ENCODE peak calls at places on chromosomes 4 and X, in four cellular contexts. X, G, O and W are unnamed samples.

GRCh38 chrX:76127341-76127740 is 45.5 kb upstream of the PBDC1 start:
- DNase-seq in G (no peak), X (no peak), O (peak), W (no peak)

GRCh38 chr4:45155081-45155777 is 428.9 kb upstream of the GNPDA2 start:
- DNase-seq in G (no peak), O (no peak), X (no peak), W (no peak)

GRCh38 chrX:8867454-8867853 is 66.3 kb upstream of the FAM9A start:
- DNase-seq in O (no peak), X (no peak), G (no peak), W (no peak)

GRCh38 chrX:39063037-39063436 is 261.8 kb downstream of the MID1IP1 start:
- DNase-seq in O (no peak), X (no peak), G (no peak), W (no peak)

GRCh38 chrX:99266255-99266654 is 1143.8 kb downstream of the PCDH19 start:
- DNase-seq in G (no peak), X (no peak), O (no peak), W (no peak)

GRCh38 chrX:13482764-13483552 is 86.4 kb upstream of the EGFL6 start:
- DNase-seq in G (no peak), X (no peak), O (no peak), W (no peak)

GRCh38 chrX:38206036-38206435 is 14.6 kb downstream of the SRPX start:
- DNase-seq in O (no peak), G (no peak), X (no peak), W (no peak)

GRCh38 chr4:81032174-81032551 is 1.7 kb downstream of the BMP3 start:
- DNase-seq in X (no peak), O (no peak), G (no peak), W (no peak)

GRCh38 chr4:109921384-109921808 is 8.7 kb downstream of the EGF start:
- DNase-seq in G (no peak), X (no peak), O (no peak), W (no peak)

GRCh38 chrX:73855546-73855945 is 292.5 kb downstream of the CHIC1 start:
- DNase-seq in X (peak), G (peak), O (peak), W (peak)

GRCh38 chrX:102067966-102068723 is 57.3 kb upstream of the TCEAL2 start:
- DNase-seq in G (no peak), O (peak), X (peak), W (peak)

GRCh38 chr4:165383757-165384156 is 4.9 kb downstream of the CPE start:
- DNase-seq in O (no peak), G (no peak), X (no peak), W (no peak)

GRCh38 chrX:154435171-154435733 is 1.7 kb upstream of the GDI1 start:
- DNase-seq in X (no peak), G (no peak), O (no peak), W (no peak)

GRCh38 chrX:1385251-1385794 is 6.6 kb downstream of the SLC25A6 start:
- DNase-seq in G (no peak), X (no peak), O (no peak), W (no peak)

GRCh38 chr4:65033899-65034298 is 624.6 kb upstream of the TECRL start:
- DNase-seq in X (no peak), O (no peak), G (no peak), W (no peak)

GRCh38 chrX:102978594-102978993 is 41.5 kb downstream of the RAB40AL start:
- DNase-seq in X (no peak), G (no peak), O (peak), W (no peak)

GRCh38 chr4:38856524-38857337 is at the start of gene TLR6:
- DNase-seq in O (peak), G (peak), X (peak), W (peak)

GRCh38 chrX:10235851-10236250 is 79.1 kb downstream of the CLCN4 start:
- DNase-seq in X (peak), G (no peak), O (no peak), W (no peak)

GRCh38 chrX:130628522-130628921 is 226.7 kb downstream of the RBMX2 start:
- DNase-seq in X (no peak), O (no peak), G (no peak), W (no peak)

GRCh38 chr4:139861471-139861870 is 195.9 kb downstream of the MGST2 start:
- DNase-seq in O (no peak), G (no peak), X (peak), W (no peak)

GRCh38 chr4:178271386-178271785 is 829.1 kb upstream of the AGA start:
- DNase-seq in G (no peak), X (no peak), O (no peak), W (no peak)

GRCh38 chr4:1033840-1034551 is 22.6 kb downstream of the FGFRL1 start:
- DNase-seq in X (no peak), O (no peak), G (no peak), W (no peak)

DNA sequence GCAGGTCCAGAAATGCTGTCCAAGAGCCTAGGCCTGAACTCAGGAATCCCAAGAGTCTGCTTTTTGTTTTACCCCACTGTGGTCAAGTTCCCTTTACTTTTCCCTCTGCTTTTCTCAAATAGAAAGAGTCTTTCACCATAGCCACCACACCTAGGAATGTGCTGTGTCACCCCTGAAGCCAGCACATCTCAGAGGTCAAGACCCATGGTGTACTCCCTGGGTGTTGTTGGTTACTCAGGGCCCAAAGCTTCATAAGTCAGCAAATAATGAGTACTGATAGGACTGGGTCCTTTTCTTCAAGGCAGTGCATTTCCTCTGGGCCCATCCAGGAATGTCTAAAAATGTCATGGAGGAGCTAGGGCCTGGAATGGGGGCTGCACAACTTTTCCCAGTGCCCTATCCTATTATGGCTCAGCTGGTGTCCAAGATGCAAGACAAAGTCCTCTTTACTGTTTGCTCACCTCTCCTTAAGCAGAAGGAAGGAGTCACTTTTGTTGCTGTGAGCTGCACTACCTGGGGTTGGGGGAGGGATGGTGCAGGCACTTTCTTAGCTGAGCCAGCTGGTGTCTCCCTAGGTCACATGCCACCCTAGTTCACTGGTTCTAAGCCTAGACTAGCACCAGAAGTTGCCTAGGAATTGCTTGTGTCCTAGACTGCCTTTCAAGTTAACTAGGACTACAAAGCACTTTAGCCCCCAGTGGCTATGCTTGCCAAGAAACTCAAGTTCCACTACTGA is 62.4 kb upstream of the RXFP1 start:
- DNase-seq in O (peak), G (no peak), X (no peak), W (no peak)
- TF ChIP-seq TCF7L2 in O (no peak), G (no peak), X (no peak), W (no peak)

DNA sequence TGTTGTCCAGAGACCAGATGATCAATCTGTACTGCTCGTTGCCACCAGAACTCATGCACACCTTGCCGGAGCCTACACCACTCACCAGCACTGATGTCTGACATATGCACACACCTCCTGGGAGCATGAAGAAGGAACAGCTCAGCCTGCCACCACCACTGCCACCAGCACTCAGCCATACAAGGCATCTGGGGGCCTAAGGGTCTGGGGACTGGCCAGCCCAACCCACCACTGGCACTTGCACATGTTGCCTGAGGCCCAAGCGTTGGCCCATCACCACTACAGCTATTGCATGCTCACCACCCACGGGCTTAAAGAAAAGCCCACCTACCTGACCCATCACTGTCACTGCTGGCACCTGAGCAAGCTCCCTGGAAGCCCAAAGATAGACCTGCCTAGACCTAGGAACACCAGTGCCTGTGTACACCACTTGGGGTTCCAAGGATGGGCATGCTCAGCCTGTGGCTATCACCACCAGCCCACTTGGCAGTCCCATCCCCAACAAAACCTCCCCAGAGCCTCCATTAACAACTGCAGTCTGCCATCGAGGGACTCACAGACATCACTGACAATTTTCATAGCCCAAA is 174.3 kb upstream of the GRID2 start:
- DNase-seq in O (no peak), X (no peak), G (no peak), W (no peak)
- TF ChIP-seq TCF7L2 in O (no peak), X (no peak), G (no peak), W (no peak)

GRCh38 chr4:16155503-16156169 is 70.6 kb downstream of the TAPT1 start:
- DNase-seq in X (no peak), O (no peak), G (no peak), W (no peak)

GRCh38 chr4:16159321-16159720 is 67.0 kb downstream of the TAPT1 start:
- DNase-seq in X (no peak), G (no peak), O (no peak), W (no peak)

GRCh38 chr4:16158504-16158852 is 67.8 kb downstream of the TAPT1 start:
- DNase-seq in O (no peak), X (no peak), G (no peak), W (no peak)

GRCh38 chr4:16160457-16160856 is 65.8 kb downstream of the TAPT1 start:
- DNase-seq in X (no peak), O (peak), G (no peak), W (no peak)

DNA sequence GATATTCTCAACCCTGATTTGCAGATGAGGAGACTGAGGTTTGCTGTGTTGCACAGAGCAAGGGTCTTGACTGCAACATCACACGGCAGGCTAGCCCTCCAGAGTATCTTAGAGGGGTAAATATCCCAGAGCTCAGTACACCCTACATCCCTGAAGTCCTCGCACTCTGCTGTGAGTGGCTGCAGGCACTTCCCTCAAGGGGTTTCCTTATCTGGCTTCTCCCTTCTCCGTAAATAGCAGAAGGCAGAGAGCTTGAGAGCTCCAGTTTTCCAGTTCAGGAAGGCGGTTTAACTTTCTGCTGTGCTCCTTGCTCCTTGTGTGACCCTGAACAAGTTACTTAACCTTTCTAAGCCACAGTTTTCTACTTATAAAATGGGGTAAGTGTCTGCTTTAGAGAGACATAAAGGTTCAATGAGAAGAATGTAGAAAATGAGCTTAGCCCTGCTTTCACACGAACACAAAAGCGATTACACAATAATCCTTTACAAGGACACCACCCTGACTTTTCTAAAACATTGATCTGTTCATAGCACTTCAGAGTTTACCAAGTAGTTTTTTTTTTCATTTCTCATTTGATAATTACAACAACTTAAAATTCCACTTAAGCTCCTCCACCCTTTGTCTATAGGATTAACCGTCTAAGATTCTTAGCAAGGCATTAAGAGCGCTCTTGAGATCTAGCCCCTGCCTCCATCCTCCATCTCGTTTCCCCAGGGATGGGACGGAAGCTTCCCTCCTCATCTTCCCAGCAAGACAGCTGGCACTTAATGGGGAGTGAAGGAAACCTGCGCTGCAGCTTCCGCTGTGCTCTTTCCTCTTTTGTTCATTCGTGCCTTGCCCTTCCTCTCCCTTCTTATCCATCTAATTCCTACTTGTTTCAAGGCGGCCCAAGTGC is 68.4 kb downstream of the TAPT1 start:
- DNase-seq in X (peak), O (no peak), G (no peak), W (no peak)
- TF ChIP-seq TCF7L2 in X (no peak), O (no peak), G (no peak), W (no peak)

DNA sequence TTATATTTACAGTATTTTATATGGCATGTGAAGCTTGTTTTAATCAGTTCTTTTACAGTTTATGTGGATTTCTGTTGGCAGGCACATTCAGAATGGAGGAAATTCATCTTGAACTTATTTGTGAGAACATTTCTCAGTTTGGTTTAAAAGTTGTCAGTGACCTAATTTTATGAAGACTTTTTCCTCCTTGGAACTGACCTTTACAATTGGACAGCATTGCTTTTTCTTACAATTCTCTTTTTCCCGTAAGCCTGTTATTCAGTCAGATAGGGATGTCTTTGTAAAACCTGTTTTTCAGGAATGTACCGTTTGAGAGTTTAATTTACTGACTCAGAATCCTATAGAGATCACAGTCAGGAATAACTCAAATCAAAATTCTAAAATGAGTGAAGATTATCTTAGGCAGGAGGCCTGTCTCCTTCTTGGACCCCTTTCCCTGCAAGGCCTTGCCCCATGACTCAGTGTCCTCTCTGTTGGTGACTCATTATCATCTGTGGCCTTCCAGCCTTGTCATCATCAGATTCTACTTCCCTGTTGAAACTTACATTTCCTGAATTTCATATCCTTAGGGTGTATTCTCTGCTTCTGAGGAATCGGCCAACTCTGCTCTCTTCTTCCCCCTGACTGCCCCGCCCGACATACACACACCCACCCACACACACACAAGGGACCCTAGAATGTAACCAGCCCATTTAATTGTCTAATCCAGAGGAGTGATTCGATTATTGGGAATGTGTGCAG is 99.7 kb downstream of the ARHGAP10 start:
- DNase-seq in O (peak), X (no peak), G (peak), W (peak)
- TF ChIP-seq TCF7L2 in O (no peak), X (no peak), G (peak), W (no peak)

GRCh38 chr4:100780126-100780525 is 262.3 kb upstream of the EMCN start:
- DNase-seq in X (no peak), G (no peak), O (no peak), W (no peak)

GRCh38 chr4:100778431-100778830 is 260.6 kb upstream of the EMCN start:
- DNase-seq in O (no peak), G (no peak), X (no peak), W (no peak)

GRCh38 chr4:100786481-100786880 is 268.7 kb upstream of the EMCN start:
- DNase-seq in X (no peak), O (no peak), G (no peak), W (no peak)

GRCh38 chr4:100781433-100781832 is 263.6 kb upstream of the EMCN start:
- DNase-seq in O (no peak), X (no peak), G (no peak), W (no peak)

GRCh38 chr4:100782356-100782755 is 264.5 kb upstream of the EMCN start:
- DNase-seq in O (no peak), G (no peak), X (no peak), W (no peak)
- TF ChIP-seq TCF7L2 in O (no peak), G (no peak), X (no peak), W (no peak)

GRCh38 chr4:15231265-15232091 is 196.4 kb upstream of the C1QTNF7 start:
- DNase-seq in X (peak), O (peak), G (peak), W (peak)

GRCh38 chr4:15234585-15235126 is 193.2 kb upstream of the C1QTNF7 start:
- DNase-seq in G (no peak), O (no peak), X (no peak), W (no peak)

GRCh38 chr4:15232725-15233597 is 194.9 kb upstream of the C1QTNF7 start:
- DNase-seq in G (no peak), X (peak), O (no peak), W (no peak)

GRCh38 chr4:15234101-15234500 is 193.7 kb upstream of the C1QTNF7 start:
- DNase-seq in O (no peak), X (no peak), G (no peak), W (no peak)

GRCh38 chr4:15233626-15234025 is 194.2 kb upstream of the C1QTNF7 start:
- DNase-seq in G (no peak), O (no peak), X (no peak), W (no peak)
- TF ChIP-seq TCF7L2 in G (no peak), O (no peak), X (no peak), W (no peak)

DNA sequence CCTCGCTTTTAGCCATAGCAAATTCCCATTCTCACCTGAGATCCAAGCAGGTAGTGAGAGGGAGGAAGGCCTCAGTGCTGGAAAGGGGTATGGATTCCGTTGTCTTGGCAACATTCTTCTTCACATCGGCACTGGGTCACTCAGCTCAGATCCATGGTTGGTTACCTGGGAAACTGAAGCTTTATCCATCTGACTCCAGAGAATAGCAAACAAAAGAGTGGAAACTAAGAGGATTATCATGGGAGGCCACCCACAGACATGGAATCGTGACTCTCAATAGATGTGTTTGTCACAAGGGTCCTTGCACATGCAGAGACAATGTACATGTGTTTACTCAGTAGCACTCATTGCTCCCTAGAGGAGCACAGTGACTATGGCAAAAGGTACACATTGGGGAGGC is 81.0 kb downstream of the MAGED4 start:
- DNase-seq in X (no peak), G (no peak), O (no peak), W (no peak)
- TF ChIP-seq TCF7L2 in X (no peak), G (no peak), O (no peak), W (no peak)

GRCh38 chr4:2469192-2469984 is 482 bp downstream of the RNF4 start:
- DNase-seq in G (no peak), X (no peak), O (peak), W (no peak)

GRCh38 chr4:2468464-2469191 is at the start of gene RNF4:
- DNase-seq in G (peak), O (peak), X (peak), W (peak)

GRCh38 chr4:2472187-2472586 is 3.3 kb downstream of the RNF4 start:
- DNase-seq in G (no peak), O (no peak), X (no peak), W (no peak)
- TF ChIP-seq TCF7L2 in G (no peak), O (no peak), X (no peak), W (no peak)

DNA sequence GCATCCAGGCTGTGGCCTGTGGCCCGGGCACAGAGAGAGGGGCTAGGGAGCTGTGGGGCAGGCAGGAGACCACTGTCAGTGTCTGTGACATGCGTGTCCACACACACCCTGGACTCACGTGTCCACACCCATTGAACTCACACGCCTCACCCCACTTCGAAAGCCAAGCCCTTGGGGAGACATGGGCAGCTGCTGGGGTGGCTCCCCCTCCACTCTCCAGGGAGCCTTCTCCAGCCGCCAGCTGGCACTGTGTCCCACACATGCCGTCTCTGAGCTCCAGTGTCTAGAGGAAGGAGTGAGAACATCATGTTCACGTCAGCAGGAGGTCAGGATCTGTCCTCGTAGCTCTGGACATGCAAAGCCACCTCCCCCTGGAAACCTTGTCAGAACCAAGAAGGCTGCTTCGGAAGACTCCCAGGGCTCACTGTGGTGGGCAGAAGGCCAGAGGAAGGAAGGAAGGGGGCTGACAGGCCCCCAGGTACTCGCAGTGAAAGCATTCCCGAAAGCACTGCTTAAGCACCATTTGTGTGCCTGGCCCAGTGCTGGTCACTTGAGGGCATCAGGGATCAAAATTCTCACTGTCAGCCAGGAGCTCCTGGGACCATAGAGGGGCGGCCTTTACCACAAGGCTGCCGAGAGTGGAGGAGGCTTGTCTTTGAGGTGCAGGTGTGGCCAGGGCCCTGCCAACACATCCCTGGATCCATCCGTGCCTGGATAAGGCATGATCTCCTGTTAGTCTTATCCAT is 61.4 kb downstream of the HTRA3 start:
- DNase-seq in O (no peak), X (no peak), G (no peak), W (no peak)
- TF ChIP-seq TCF7L2 in O (no peak), X (no peak), G (no peak), W (no peak)

GRCh38 chrX:54495814-54496516 is at the start of gene FGD1:
- DNase-seq in X (no peak), G (no peak), O (peak), W (no peak)
- TF ChIP-seq TCF7L2 in X (no peak), G (no peak), O (no peak), W (no peak)